ENCODE peak calls at places on chromosomes 3 and 15, in ten cellular contexts. One of them, this sample, is unnamed.

GRCh38 chr15:100400996-100401395 is 59.2 kb upstream of the ADAMTS17 start:
- DNase-seq in heart left ventricle: no peak
- DNase-seq in CD8-positive, alpha-beta memory T cell: no peak
- DNase-seq in endodermal cell: no peak
- DNase-seq in esophagus muscularis mucosa: no peak
- DNase-seq in breast epithelium: no peak
- DNase-seq in body of pancreas: no peak
- DNase-seq in IMR-90: no peak
- DNase-seq in mesendoderm: no peak
- DNase-seq in ascending aorta: no peak
- DNase-seq in this sample: no peak

GRCh38 chr3:18426597-18426996 is 1.5 kb upstream of the SATB1 start:
- DNase-seq in heart left ventricle: no peak
- DNase-seq in CD8-positive, alpha-beta memory T cell: no peak
- DNase-seq in endodermal cell: no peak
- DNase-seq in esophagus muscularis mucosa: no peak
- DNase-seq in breast epithelium: no peak
- DNase-seq in body of pancreas: no peak
- DNase-seq in IMR-90: no peak
- DNase-seq in mesendoderm: no peak
- DNase-seq in ascending aorta: no peak
- DNase-seq in this sample: no peak

GRCh38 chr3:117101697-117102096 is 392.1 kb downstream of the TUSC7 start:
- DNase-seq in heart left ventricle: no peak
- DNase-seq in CD8-positive, alpha-beta memory T cell: no peak
- DNase-seq in endodermal cell: no peak
- DNase-seq in esophagus muscularis mucosa: no peak
- DNase-seq in breast epithelium: no peak
- DNase-seq in body of pancreas: no peak
- DNase-seq in IMR-90: no peak
- DNase-seq in mesendoderm: no peak
- DNase-seq in ascending aorta: no peak
- DNase-seq in this sample: no peak

GRCh38 chr15:97072560-97072959 is 742.1 kb downstream of the NR2F2 start:
- DNase-seq in heart left ventricle: no peak
- DNase-seq in CD8-positive, alpha-beta memory T cell: no peak
- DNase-seq in endodermal cell: no peak
- DNase-seq in esophagus muscularis mucosa: no peak
- DNase-seq in breast epithelium: no peak
- DNase-seq in body of pancreas: no peak
- DNase-seq in IMR-90: no peak
- DNase-seq in mesendoderm: no peak
- DNase-seq in ascending aorta: no peak
- DNase-seq in this sample: no peak

GRCh38 chr3:178479446-178479845 is 56.8 kb upstream of the KCNMB2 start:
- DNase-seq in heart left ventricle: no peak
- DNase-seq in CD8-positive, alpha-beta memory T cell: no peak
- DNase-seq in endodermal cell: no peak
- DNase-seq in esophagus muscularis mucosa: no peak
- DNase-seq in breast epithelium: no peak
- DNase-seq in body of pancreas: no peak
- DNase-seq in IMR-90: no peak
- DNase-seq in mesendoderm: no peak
- DNase-seq in ascending aorta: no peak
- DNase-seq in this sample: no peak

GRCh38 chr3:188595890-188596376 is 442.0 kb downstream of the LPP start:
- DNase-seq in heart left ventricle: no peak
- DNase-seq in CD8-positive, alpha-beta memory T cell: no peak
- DNase-seq in endodermal cell: no peak
- DNase-seq in esophagus muscularis mucosa: no peak
- DNase-seq in breast epithelium: no peak
- DNase-seq in body of pancreas: no peak
- DNase-seq in IMR-90: peak; percentile 80
- DNase-seq in mesendoderm: no peak
- DNase-seq in ascending aorta: no peak
- DNase-seq in this sample: no peak

GRCh38 chr3:105327662-105328337 is 38.9 kb upstream of the ALCAM start:
- DNase-seq in heart left ventricle: no peak
- DNase-seq in CD8-positive, alpha-beta memory T cell: no peak
- DNase-seq in endodermal cell: no peak
- DNase-seq in esophagus muscularis mucosa: no peak
- DNase-seq in breast epithelium: no peak
- DNase-seq in body of pancreas: no peak
- DNase-seq in IMR-90: peak; percentile 6
- DNase-seq in mesendoderm: no peak
- DNase-seq in ascending aorta: no peak
- DNase-seq in this sample: no peak

GRCh38 chr15:67415186-67415585 is 105.7 kb upstream of the C15orf61 start:
- DNase-seq in heart left ventricle: no peak
- DNase-seq in CD8-positive, alpha-beta memory T cell: no peak
- DNase-seq in endodermal cell: no peak
- DNase-seq in esophagus muscularis mucosa: no peak
- DNase-seq in breast epithelium: no peak
- DNase-seq in body of pancreas: no peak
- DNase-seq in IMR-90: no peak
- DNase-seq in mesendoderm: no peak
- DNase-seq in ascending aorta: no peak
- DNase-seq in this sample: no peak

GRCh38 chr15:73982251-73982962 is 9.7 kb downstream of the STOML1 start:
- DNase-seq in heart left ventricle: peak; percentile 94
- DNase-seq in CD8-positive, alpha-beta memory T cell: no peak
- DNase-seq in endodermal cell: no peak
- DNase-seq in esophagus muscularis mucosa: peak; percentile 96
- DNase-seq in breast epithelium: no peak
- DNase-seq in body of pancreas: peak; percentile 60
- DNase-seq in IMR-90: peak; percentile 91
- DNase-seq in mesendoderm: no peak
- DNase-seq in ascending aorta: peak; percentile 38
- DNase-seq in this sample: no peak

GRCh38 chr3:89419647-89420141 is 312.3 kb downstream of the EPHA3 start:
- DNase-seq in heart left ventricle: peak; percentile 38
- DNase-seq in CD8-positive, alpha-beta memory T cell: no peak
- DNase-seq in endodermal cell: no peak
- DNase-seq in esophagus muscularis mucosa: no peak
- DNase-seq in breast epithelium: no peak
- DNase-seq in body of pancreas: no peak
- DNase-seq in IMR-90: no peak
- DNase-seq in mesendoderm: no peak
- DNase-seq in ascending aorta: no peak
- DNase-seq in this sample: no peak

GRCh38 chr15:31328425-31328998 is 1.9 kb downstream of the KLF13 start:
- DNase-seq in heart left ventricle: no peak
- DNase-seq in CD8-positive, alpha-beta memory T cell: peak; percentile 83
- DNase-seq in endodermal cell: no peak
- DNase-seq in esophagus muscularis mucosa: no peak
- DNase-seq in breast epithelium: no peak
- DNase-seq in body of pancreas: peak; percentile 53
- DNase-seq in IMR-90: peak; percentile 49
- DNase-seq in mesendoderm: no peak
- DNase-seq in ascending aorta: no peak
- DNase-seq in this sample: no peak

GRCh38 chr3:23650371-23651140 is 155.2 kb upstream of the UBE2E1 start:
- DNase-seq in heart left ventricle: no peak
- DNase-seq in CD8-positive, alpha-beta memory T cell: no peak
- DNase-seq in endodermal cell: no peak
- DNase-seq in esophagus muscularis mucosa: peak; percentile 77
- DNase-seq in breast epithelium: no peak
- DNase-seq in body of pancreas: no peak
- DNase-seq in IMR-90: peak; percentile 97
- DNase-seq in mesendoderm: no peak
- DNase-seq in ascending aorta: no peak
- DNase-seq in this sample: peak; percentile 85

GRCh38 chr15:66038387-66039116 is 169.3 kb downstream of the RAB11A start:
- DNase-seq in heart left ventricle: no peak
- DNase-seq in CD8-positive, alpha-beta memory T cell: no peak
- DNase-seq in endodermal cell: peak; percentile 65
- DNase-seq in esophagus muscularis mucosa: no peak
- DNase-seq in breast epithelium: no peak
- DNase-seq in body of pancreas: no peak
- DNase-seq in IMR-90: no peak
- DNase-seq in mesendoderm: no peak
- DNase-seq in ascending aorta: no peak
- DNase-seq in this sample: no peak

GRCh38 chr3:60629816-60630215 is 621.4 kb downstream of the FHIT start:
- DNase-seq in heart left ventricle: no peak
- DNase-seq in CD8-positive, alpha-beta memory T cell: no peak
- DNase-seq in endodermal cell: no peak
- DNase-seq in esophagus muscularis mucosa: no peak
- DNase-seq in breast epithelium: no peak
- DNase-seq in body of pancreas: no peak
- DNase-seq in IMR-90: no peak
- DNase-seq in mesendoderm: no peak
- DNase-seq in ascending aorta: no peak
- DNase-seq in this sample: no peak

GRCh38 chr3:48952510-48953118 is 34.0 kb downstream of the ARIH2 start:
- DNase-seq in heart left ventricle: no peak
- DNase-seq in CD8-positive, alpha-beta memory T cell: peak; percentile 65
- DNase-seq in endodermal cell: peak; percentile 88
- DNase-seq in esophagus muscularis mucosa: no peak
- DNase-seq in breast epithelium: no peak
- DNase-seq in body of pancreas: peak; percentile 40
- DNase-seq in IMR-90: no peak
- DNase-seq in mesendoderm: peak; percentile 74
- DNase-seq in ascending aorta: no peak
- DNase-seq in this sample: no peak

GRCh38 chr3:128066111-128066510 is 13.9 kb downstream of the SEC61A1 start:
- DNase-seq in heart left ventricle: no peak
- DNase-seq in CD8-positive, alpha-beta memory T cell: no peak
- DNase-seq in endodermal cell: no peak
- DNase-seq in esophagus muscularis mucosa: no peak
- DNase-seq in breast epithelium: no peak
- DNase-seq in body of pancreas: no peak
- DNase-seq in IMR-90: no peak
- DNase-seq in mesendoderm: no peak
- DNase-seq in ascending aorta: no peak
- DNase-seq in this sample: no peak
- H3K27ac ChIP-seq in heart left ventricle: no peak overlapping the region
- H3K27ac ChIP-seq in CD8-positive, alpha-beta memory T cell: no peak overlapping the region
- H3K27ac ChIP-seq in endodermal cell: no peak overlapping the region
- H3K27ac ChIP-seq in esophagus muscularis mucosa: no peak overlapping the region
- H3K27ac ChIP-seq in breast epithelium: no peak overlapping the region
- H3K27ac ChIP-seq in body of pancreas: no peak overlapping the region
- H3K27ac ChIP-seq in IMR-90: no peak overlapping the region
- H3K27ac ChIP-seq in mesendoderm: no peak overlapping the region
- H3K27ac ChIP-seq in ascending aorta: no peak overlapping the region
- H3K27ac ChIP-seq in this sample: no peak overlapping the region

GRCh38 chr3:38276081-38276916 is 5.8 kb upstream of the SLC22A14 start:
- DNase-seq in heart left ventricle: no peak
- DNase-seq in CD8-positive, alpha-beta memory T cell: no peak
- DNase-seq in endodermal cell: no peak
- DNase-seq in esophagus muscularis mucosa: no peak
- DNase-seq in breast epithelium: no peak
- DNase-seq in body of pancreas: no peak
- DNase-seq in IMR-90: no peak
- DNase-seq in mesendoderm: no peak
- DNase-seq in ascending aorta: no peak
- DNase-seq in this sample: no peak
- H3K27ac ChIP-seq in heart left ventricle: no peak overlapping the region
- H3K27ac ChIP-seq in CD8-positive, alpha-beta memory T cell: no peak overlapping the region
- H3K27ac ChIP-seq in endodermal cell: no peak overlapping the region
- H3K27ac ChIP-seq in esophagus muscularis mucosa: no peak overlapping the region
- H3K27ac ChIP-seq in breast epithelium: no peak overlapping the region
- H3K27ac ChIP-seq in body of pancreas: no peak overlapping the region
- H3K27ac ChIP-seq in IMR-90: no peak overlapping the region
- H3K27ac ChIP-seq in mesendoderm: no peak overlapping the region
- H3K27ac ChIP-seq in ascending aorta: no peak overlapping the region
- H3K27ac ChIP-seq in this sample: no peak overlapping the region

GRCh38 chr15:80979538-80980200 is 9.9 kb downstream of the MESD start:
- DNase-seq in heart left ventricle: no peak
- DNase-seq in CD8-positive, alpha-beta memory T cell: no peak
- DNase-seq in endodermal cell: no peak
- DNase-seq in esophagus muscularis mucosa: no peak
- DNase-seq in breast epithelium: no peak
- DNase-seq in body of pancreas: no peak
- DNase-seq in IMR-90: no peak
- DNase-seq in mesendoderm: no peak
- DNase-seq in ascending aorta: no peak
- DNase-seq in this sample: no peak

GRCh38 chr15:80982205-80982604 is 7.4 kb downstream of the MESD start:
- DNase-seq in heart left ventricle: no peak
- DNase-seq in CD8-positive, alpha-beta memory T cell: no peak
- DNase-seq in endodermal cell: no peak
- DNase-seq in esophagus muscularis mucosa: no peak
- DNase-seq in breast epithelium: no peak
- DNase-seq in body of pancreas: no peak
- DNase-seq in IMR-90: no peak
- DNase-seq in mesendoderm: no peak
- DNase-seq in ascending aorta: no peak
- DNase-seq in this sample: no peak

GRCh38 chr15:80977627-80978036 is 12.0 kb downstream of the MESD start:
- DNase-seq in heart left ventricle: peak; percentile 50
- DNase-seq in CD8-positive, alpha-beta memory T cell: peak; percentile 53
- DNase-seq in endodermal cell: peak; percentile 93
- DNase-seq in esophagus muscularis mucosa: no peak
- DNase-seq in breast epithelium: no peak
- DNase-seq in body of pancreas: peak; percentile 61
- DNase-seq in IMR-90: no peak
- DNase-seq in mesendoderm: peak; percentile 87
- DNase-seq in ascending aorta: no peak
- DNase-seq in this sample: no peak

GRCh38 chr15:80976851-80977250 is 12.8 kb downstream of the MESD start:
- DNase-seq in heart left ventricle: no peak
- DNase-seq in CD8-positive, alpha-beta memory T cell: no peak
- DNase-seq in endodermal cell: no peak
- DNase-seq in esophagus muscularis mucosa: no peak
- DNase-seq in breast epithelium: no peak
- DNase-seq in body of pancreas: no peak
- DNase-seq in IMR-90: no peak
- DNase-seq in mesendoderm: no peak
- DNase-seq in ascending aorta: no peak
- DNase-seq in this sample: no peak

GRCh38 chr15:80978685-80979084 is 10.9 kb downstream of the MESD start:
- DNase-seq in heart left ventricle: no peak
- DNase-seq in CD8-positive, alpha-beta memory T cell: no peak
- DNase-seq in endodermal cell: no peak
- DNase-seq in esophagus muscularis mucosa: no peak
- DNase-seq in breast epithelium: no peak
- DNase-seq in body of pancreas: peak; percentile 61
- DNase-seq in IMR-90: peak; percentile 61
- DNase-seq in mesendoderm: peak; percentile 61
- DNase-seq in ascending aorta: no peak
- DNase-seq in this sample: no peak
- H3K27ac ChIP-seq in heart left ventricle: no peak overlapping the region
- H3K27ac ChIP-seq in CD8-positive, alpha-beta memory T cell: no peak overlapping the region
- H3K27ac ChIP-seq in endodermal cell: no peak overlapping the region
- H3K27ac ChIP-seq in esophagus muscularis mucosa: no peak overlapping the region
- H3K27ac ChIP-seq in breast epithelium: no peak overlapping the region
- H3K27ac ChIP-seq in body of pancreas: peak overlapping the region; percentile 56
- H3K27ac ChIP-seq in IMR-90: no peak overlapping the region
- H3K27ac ChIP-seq in mesendoderm: no peak overlapping the region
- H3K27ac ChIP-seq in ascending aorta: no peak overlapping the region
- H3K27ac ChIP-seq in this sample: no peak overlapping the region

DNA sequence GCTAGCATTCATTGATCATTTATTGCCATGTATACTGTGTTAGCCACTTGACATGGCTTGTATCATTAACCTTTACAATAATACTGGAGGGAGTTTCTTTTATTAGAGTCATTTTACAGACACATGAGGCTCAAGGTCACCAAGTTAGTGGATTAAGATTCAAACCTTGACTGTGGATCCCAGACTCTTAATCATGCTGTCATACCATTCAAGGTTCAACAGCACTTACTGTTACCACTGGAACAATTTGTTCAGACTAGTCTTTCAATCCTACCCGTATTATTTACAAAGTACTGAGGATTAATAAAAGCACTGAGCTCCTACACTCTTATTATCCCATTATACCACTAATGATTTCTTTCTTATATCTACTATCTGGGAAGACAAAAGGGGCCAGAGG is 1.2 kb downstream of the COX17 start:
- DNase-seq in heart left ventricle: no peak
- DNase-seq in CD8-positive, alpha-beta memory T cell: no peak
- DNase-seq in endodermal cell: no peak
- DNase-seq in esophagus muscularis mucosa: no peak
- DNase-seq in breast epithelium: no peak
- DNase-seq in body of pancreas: no peak
- DNase-seq in IMR-90: no peak
- DNase-seq in mesendoderm: no peak
- DNase-seq in ascending aorta: no peak
- DNase-seq in this sample: no peak
- H3K27ac ChIP-seq in heart left ventricle: peak overlapping the region; percentile 96
- H3K27ac ChIP-seq in CD8-positive, alpha-beta memory T cell: peak overlapping the region; percentile 40
- H3K27ac ChIP-seq in endodermal cell: no peak overlapping the region
- H3K27ac ChIP-seq in esophagus muscularis mucosa: peak overlapping the region; percentile 92
- H3K27ac ChIP-seq in breast epithelium: peak overlapping the region; percentile 95
- H3K27ac ChIP-seq in body of pancreas: peak overlapping the region; percentile 95
- H3K27ac ChIP-seq in IMR-90: no peak overlapping the region
- H3K27ac ChIP-seq in mesendoderm: no peak overlapping the region
- H3K27ac ChIP-seq in ascending aorta: peak overlapping the region; percentile 93
- H3K27ac ChIP-seq in this sample: peak overlapping the region; percentile 83